ENCODE peak calls at places on chromosome 13, in nine cellular contexts. I is transverse colon, U is GM23338, W is sigmoid colon, E is esophagus muscularis mucosa, V is HepG2, O is H1, L is upper lobe of left lung, N is stomach. R is an unnamed sample.

GRCh38 chr13:113630804-113631203 is 27.2 kb downstream of the ATP4B start:
- DNase-seq in I (no peak), U (no peak), W (peak; percentile 36), E (no peak), V (no peak), O (no peak), L (no peak), N (no peak), R (no peak)

GRCh38 chr13:57552441-57552840 is 79.1 kb upstream of the PCDH17 start:
- DNase-seq in I (no peak), U (no peak), W (no peak), E (no peak), V (no peak), O (no peak), L (no peak), N (no peak), R (peak; percentile 20)

GRCh38 chr13:43303040-43303729 is 279.8 kb downstream of the DNAJC15 start:
- DNase-seq in I (peak; percentile 28), U (peak; percentile 82), W (peak; percentile 80), E (no peak), V (peak; percentile 12), O (peak; percentile 72), L (no peak), N (peak; percentile 78), R (no peak)

GRCh38 chr13:35164324-35164932 is 222.4 kb downstream of the NBEA start:
- DNase-seq in I (no peak), U (peak; percentile 76), W (no peak), E (no peak), V (peak; percentile 20), O (no peak), L (no peak), N (no peak), R (no peak)

GRCh38 chr13:26709461-26709860 is 51.1 kb downstream of the GPR12 start:
- DNase-seq in I (no peak), U (no peak), W (no peak), E (peak; percentile 86), V (no peak), O (no peak), L (no peak), N (no peak), R (no peak)

GRCh38 chr13:54029226-54029625 is 1000.6 kb downstream of the OLFM4 start:
- DNase-seq in I (no peak), U (peak; percentile 15), W (no peak), E (no peak), V (no peak), O (no peak), L (no peak), N (no peak), R (no peak)

GRCh38 chr13:64158910-64159309 is 2743.3 kb upstream of the PCDH20 start:
- DNase-seq in I (no peak), U (no peak), W (no peak), E (no peak), V (no peak), O (no peak), L (no peak), N (no peak), R (no peak)

GRCh38 chr13:110127986-110128511 is 178.9 kb downstream of the COL4A1 start:
- DNase-seq in I (no peak), U (no peak), W (no peak), E (peak; percentile 53), V (no peak), O (no peak), L (no peak), N (no peak), R (no peak)

GRCh38 chr13:71240906-71241305 is 626.1 kb downstream of the DACH1 start:
- DNase-seq in I (no peak), U (peak; percentile 12), W (no peak), E (no peak), V (no peak), O (no peak), L (no peak), N (no peak), R (no peak)

GRCh38 chr13:113298001-113298945 is 1.2 kb downstream of the LAMP1 start:
- DNase-seq in I (no peak), U (no peak), W (no peak), E (no peak), V (no peak), O (no peak), L (no peak), N (no peak), R (no peak)

GRCh38 chr13:60448907-60449510 is 52.0 kb downstream of the TDRD3 start:
- DNase-seq in I (no peak), U (peak; percentile 66), W (no peak), E (no peak), V (peak; percentile 31), O (no peak), L (no peak), N (no peak), R (no peak)

GRCh38 chr13:80873589-80873988 is 532.7 kb upstream of the SPRY2 start:
- DNase-seq in I (no peak), U (no peak), W (no peak), E (no peak), V (no peak), O (no peak), L (no peak), N (no peak), R (no peak)

GRCh38 chr13:38008636-38009035 is 139.1 kb upstream of the TRPC4 start:
- DNase-seq in I (peak; percentile 17), U (no peak), W (no peak), E (no peak), V (no peak), O (no peak), L (no peak), N (no peak), R (no peak)

GRCh38 chr13:43448605-43449004 is 338.2 kb downstream of the ENOX1 start:
- DNase-seq in I (no peak), U (no peak), W (no peak), E (no peak), V (no peak), O (no peak), L (no peak), N (no peak), R (no peak)

GRCh38 chr13:44181938-44182337 is 191.7 kb upstream of the SERP2 start:
- DNase-seq in I (no peak), U (no peak), W (no peak), E (no peak), V (no peak), O (no peak), L (no peak), N (no peak), R (no peak)

GRCh38 chr13:106619688-106620555 is 52.0 kb upstream of the ARGLU1 start:
- DNase-seq in I (peak; percentile 26), U (peak; percentile 90), W (no peak), E (no peak), V (peak; percentile 40), O (no peak), L (no peak), N (no peak), R (no peak)

GRCh38 chr13:20015763-20016162 is 57.2 kb downstream of the ZMYM2 start:
- DNase-seq in I (no peak), U (no peak), W (no peak), E (no peak), V (no peak), O (no peak), L (no peak), N (no peak), R (no peak)

DNA sequence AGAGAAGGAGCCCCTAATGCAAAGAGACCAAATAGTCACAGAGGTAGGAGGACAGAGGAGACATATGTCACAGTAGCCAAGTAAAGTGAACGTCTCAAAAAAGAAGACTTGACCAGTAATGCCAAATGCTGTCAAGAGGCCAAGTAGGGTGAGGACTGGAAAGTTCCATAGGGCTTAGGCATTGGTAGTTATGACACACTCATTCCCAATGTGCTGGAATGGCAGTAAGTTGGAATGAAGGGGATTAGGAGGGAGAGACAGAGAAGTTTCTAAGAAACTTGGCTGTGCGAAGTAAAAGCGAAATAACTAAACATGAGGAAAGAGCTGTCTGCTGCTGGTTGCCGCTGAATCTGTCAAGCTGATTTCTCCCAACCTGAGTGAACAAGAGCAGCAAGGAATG is 14.9 kb upstream of the FRY start:
- DNase-seq in I (no peak), U (no peak), W (no peak), E (no peak), V (no peak), O (no peak), L (no peak), N (no peak), R (no peak)
- TF ChIP-seq POLR2AphosphoS5 in I (no peak), U (no peak), W (no peak), E (no peak), V (no peak), O (no peak), L (no peak), N (no peak), R (no peak)

DNA sequence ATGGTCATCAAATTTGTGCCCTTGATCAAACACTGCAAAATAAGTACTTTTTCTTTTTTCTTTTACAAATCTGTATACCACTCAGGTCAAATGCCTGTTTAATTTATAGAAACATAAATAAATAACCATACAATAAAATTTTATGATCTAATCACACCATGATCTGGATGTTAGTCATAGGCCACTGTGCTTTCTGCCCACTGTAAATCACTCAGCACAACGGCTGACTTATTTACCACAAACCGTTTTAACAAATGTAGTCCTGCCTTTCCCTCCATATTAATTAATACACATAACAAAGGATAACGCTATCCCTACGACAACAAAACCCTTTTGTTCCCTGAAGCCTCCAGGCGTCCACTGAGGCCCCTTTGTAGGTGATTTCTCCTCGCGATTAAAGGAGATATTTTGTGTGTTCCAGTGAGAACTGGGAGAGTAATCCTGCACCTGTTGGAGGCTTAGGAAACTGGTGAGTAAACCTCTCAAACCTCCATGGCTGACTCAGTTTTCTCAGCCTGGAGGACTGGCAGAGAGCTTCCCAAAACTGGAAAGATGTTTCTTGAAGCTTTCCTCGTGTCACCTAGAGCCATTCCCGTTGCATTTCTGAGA is 477.1 kb upstream of the SGCG start:
- DNase-seq in I (no peak), U (no peak), W (no peak), E (no peak), V (no peak), O (no peak), L (no peak), N (no peak), R (no peak)
- TF ChIP-seq POLR2AphosphoS5 in I (no peak), U (no peak), W (no peak), E (no peak), V (no peak), O (no peak), L (no peak), N (no peak), R (no peak)

GRCh38 chr13:30673669-30674521 is 56.2 kb downstream of the USPL1 start:
- DNase-seq in I (peak; percentile 93), U (peak; percentile 85), W (peak; percentile 91), E (peak; percentile 96), V (peak; percentile 76), O (peak; percentile 92), L (peak; percentile 99), N (peak; percentile 91), R (peak; percentile 81)
- TF ChIP-seq POLR2AphosphoS5 in I (no peak), U (no peak), W (no peak), E (peak; percentile 50), V (no peak), O (peak; percentile 45), L (peak; percentile 70), N (peak; percentile 30), R (peak; percentile 90)

GRCh38 chr13:95360052-95360451 is 58.8 kb upstream of the ABCC4 start:
- DNase-seq in I (no peak), U (no peak), W (peak; percentile 9), E (no peak), V (no peak), O (no peak), L (no peak), N (no peak), R (no peak)
- TF ChIP-seq POLR2AphosphoS5 in I (no peak), U (no peak), W (no peak), E (no peak), V (no peak), O (no peak), L (no peak), N (no peak), R (no peak)